ENCODE peak calls at places on chromosomes 5 and 9, in four cellular contexts. One of them, this sample, is unnamed.

GRCh38 chr9:109001275-109001676 is 12.0 kb downstream of the CTNNAL1 start:
- DNase-seq in H4: peak
- DNase-seq in HFF-Myc: no peak
- DNase-seq in T-helper 17 cell: no peak
- DNase-seq in this sample: peak

GRCh38 chr5:154513669-154514084 is 35.6 kb upstream of the HAND1 start:
- DNase-seq in HFF-Myc: no peak
- DNase-seq in T-helper 17 cell: no peak
- DNase-seq in H4: no peak
- DNase-seq in this sample: no peak

GRCh38 chr5:77620404-77620803 is 18.1 kb downstream of the OTP start:
- DNase-seq in HFF-Myc: no peak
- DNase-seq in T-helper 17 cell: no peak
- DNase-seq in H4: no peak
- DNase-seq in this sample: no peak

GRCh38 chr9:16721972-16722371 is 148.5 kb downstream of the BNC2 start:
- DNase-seq in H4: no peak
- DNase-seq in HFF-Myc: no peak
- DNase-seq in T-helper 17 cell: no peak
- DNase-seq in this sample: no peak

GRCh38 chr5:41154491-41154890 is 58.8 kb downstream of the C6 start:
- DNase-seq in T-helper 17 cell: no peak
- DNase-seq in H4: no peak
- DNase-seq in HFF-Myc: no peak
- DNase-seq in this sample: no peak

GRCh38 chr5:172798422-172799215 is 27.6 kb upstream of the DUSP1 start:
- DNase-seq in T-helper 17 cell: no peak
- DNase-seq in HFF-Myc: peak
- DNase-seq in H4: peak
- DNase-seq in this sample: peak

GRCh38 chr9:23321049-23321448 is 505.0 kb downstream of the ELAVL2 start:
- DNase-seq in H4: no peak
- DNase-seq in T-helper 17 cell: no peak
- DNase-seq in HFF-Myc: no peak
- DNase-seq in this sample: no peak

GRCh38 chr5:137072376-137073174 is 426.6 kb downstream of the SPOCK1 start:
- DNase-seq in T-helper 17 cell: no peak
- DNase-seq in H4: no peak
- DNase-seq in HFF-Myc: no peak
- DNase-seq in this sample: no peak

GRCh38 chr9:16755467-16755866 is 115.0 kb downstream of the BNC2 start:
- DNase-seq in H4: no peak
- DNase-seq in HFF-Myc: no peak
- DNase-seq in T-helper 17 cell: no peak
- DNase-seq in this sample: no peak